ENCODE peak calls at places on chromosomes 13 and 19, in ten cellular contexts. T is brain microvascular endothelial cell; D is AG04450; F is breast epithelium; K is dorsolateral prefrontal cortex; A is body of pancreas; Y is AG04449; N is CD8-positive, alpha-beta T cell; V is IMR-90; G is AG10803. X is an unnamed sample.

GRCh38 chr13:98798849-98799645 is 46.6 kb upstream of the SLC15A1 start:
- DNase-seq in Y (peak; percentile 47), G (peak; percentile 94), A (no peak), T (no peak), V (peak; percentile 61), D (no peak), N (no peak), F (no peak), K (no peak), X (no peak)

GRCh38 chr13:27353166-27353583 is 71.2 kb upstream of the GTF3A start:
- DNase-seq in A (no peak), D (peak; percentile 29), T (peak; percentile 36), V (peak; percentile 88), N (no peak), Y (no peak), F (no peak), G (peak; percentile 18), K (no peak), X (peak; percentile 34)

GRCh38 chr13:72166102-72166660 is 299.2 kb upstream of the DACH1 start:
- DNase-seq in D (no peak), F (no peak), N (no peak), G (no peak), V (no peak), A (no peak), Y (no peak), T (no peak), K (no peak), X (peak; percentile 68)

GRCh38 chr13:98350746-98351330 is 173.8 kb upstream of the RNF113B start:
- DNase-seq in A (no peak), F (no peak), N (no peak), V (no peak), G (no peak), K (no peak), D (no peak), Y (no peak), T (no peak), X (peak; percentile 62)

GRCh38 chr19:23516266-23516665 is 121.0 kb upstream of the ZNF91 start:
- DNase-seq in Y (no peak), A (no peak), V (no peak), G (no peak), F (no peak), T (no peak), N (no peak), D (no peak), K (no peak), X (no peak)

GRCh38 chr13:23960566-23961156 is 63.4 kb upstream of the C1QTNF9B start:
- DNase-seq in A (peak; percentile 38), T (peak; percentile 46), Y (no peak), K (no peak), V (peak; percentile 60), G (peak; percentile 43), N (no peak), F (no peak), D (no peak), X (peak; percentile 71)

GRCh38 chr13:100630564-100630963 is 42.0 kb upstream of the GGACT start:
- DNase-seq in G (no peak), T (no peak), Y (no peak), F (no peak), D (no peak), N (no peak), V (no peak), K (no peak), A (no peak), X (no peak)

GRCh38 chr13:49098198-49098597 is 121.9 kb upstream of the MLNR start:
- DNase-seq in A (peak; percentile 64), V (peak; percentile 99), N (no peak), T (peak; percentile 97), G (peak; percentile 79), F (no peak), Y (peak; percentile 86), K (no peak), D (peak; percentile 83), X (peak; percentile 79)

GRCh38 chr19:54436561-54437229 is 12.3 kb upstream of the LENG8 start:
- DNase-seq in A (no peak), D (no peak), K (no peak), V (no peak), Y (no peak), G (no peak), F (no peak), N (no peak), T (no peak), X (no peak)

GRCh38 chr19:54435551-54436016 is 13.4 kb upstream of the LENG8 start:
- DNase-seq in T (no peak), G (no peak), D (no peak), F (no peak), Y (no peak), K (no peak), A (no peak), N (no peak), V (no peak), X (no peak)

GRCh38 chr19:54436031-54436523 is 12.9 kb upstream of the LENG8 start:
- DNase-seq in N (no peak), V (no peak), T (no peak), Y (no peak), K (peak; percentile 61), G (no peak), D (no peak), F (no peak), A (no peak), X (no peak)

GRCh38 chr19:54440641-54441040 is 8.4 kb upstream of the LENG8 start:
- DNase-seq in Y (no peak), F (no peak), D (no peak), V (no peak), A (peak; percentile 64), K (no peak), G (no peak), T (no peak), N (no peak), X (no peak)

DNA sequence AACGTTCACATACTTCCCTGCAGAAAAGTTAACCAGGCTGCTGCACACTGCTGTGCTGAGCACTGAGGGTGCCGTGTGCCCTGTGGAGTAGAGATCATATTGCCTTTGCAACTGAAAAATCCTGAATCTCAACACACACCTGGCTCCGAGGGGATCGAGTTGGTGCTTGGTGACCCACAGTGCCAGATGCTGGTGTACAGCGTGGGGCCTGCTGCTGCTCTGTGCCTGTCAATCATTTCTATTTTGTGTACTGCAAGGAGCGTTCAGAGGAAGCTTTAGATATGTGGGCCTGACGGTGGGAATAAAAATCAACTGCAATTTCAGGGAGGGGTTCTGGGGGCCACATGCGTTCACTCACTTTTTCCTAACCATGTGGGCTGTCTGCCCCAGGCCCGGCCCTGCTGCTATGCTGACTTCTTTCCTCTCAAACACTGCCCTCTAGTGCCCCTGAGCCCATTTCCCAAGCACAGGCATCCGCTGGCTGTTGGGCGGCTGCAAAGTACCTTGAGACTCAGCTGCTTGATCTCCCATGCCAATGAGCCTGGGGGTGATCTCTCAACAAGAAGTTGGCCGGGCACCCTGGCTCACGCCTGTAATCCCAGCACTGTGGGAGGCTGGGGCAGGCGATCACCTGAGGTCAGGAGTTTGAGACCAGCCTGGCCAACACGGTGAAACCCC is 9.7 kb upstream of the LENG8 start:
- DNase-seq in T (peak; percentile 52), A (peak; percentile 95), F (peak; percentile 84), K (peak; percentile 78), V (no peak), G (peak; percentile 31), D (no peak), N (no peak), Y (no peak), X (peak; percentile 69)
- TF ChIP-seq CTCF in T (peak; percentile 75), A (peak; percentile 43), F (peak; percentile 52), K (peak; percentile 64), V (peak; percentile 31), G (peak; percentile 46), D (peak; percentile 48), N (no peak), Y (peak; percentile 67), X (peak; percentile 60)

DNA sequence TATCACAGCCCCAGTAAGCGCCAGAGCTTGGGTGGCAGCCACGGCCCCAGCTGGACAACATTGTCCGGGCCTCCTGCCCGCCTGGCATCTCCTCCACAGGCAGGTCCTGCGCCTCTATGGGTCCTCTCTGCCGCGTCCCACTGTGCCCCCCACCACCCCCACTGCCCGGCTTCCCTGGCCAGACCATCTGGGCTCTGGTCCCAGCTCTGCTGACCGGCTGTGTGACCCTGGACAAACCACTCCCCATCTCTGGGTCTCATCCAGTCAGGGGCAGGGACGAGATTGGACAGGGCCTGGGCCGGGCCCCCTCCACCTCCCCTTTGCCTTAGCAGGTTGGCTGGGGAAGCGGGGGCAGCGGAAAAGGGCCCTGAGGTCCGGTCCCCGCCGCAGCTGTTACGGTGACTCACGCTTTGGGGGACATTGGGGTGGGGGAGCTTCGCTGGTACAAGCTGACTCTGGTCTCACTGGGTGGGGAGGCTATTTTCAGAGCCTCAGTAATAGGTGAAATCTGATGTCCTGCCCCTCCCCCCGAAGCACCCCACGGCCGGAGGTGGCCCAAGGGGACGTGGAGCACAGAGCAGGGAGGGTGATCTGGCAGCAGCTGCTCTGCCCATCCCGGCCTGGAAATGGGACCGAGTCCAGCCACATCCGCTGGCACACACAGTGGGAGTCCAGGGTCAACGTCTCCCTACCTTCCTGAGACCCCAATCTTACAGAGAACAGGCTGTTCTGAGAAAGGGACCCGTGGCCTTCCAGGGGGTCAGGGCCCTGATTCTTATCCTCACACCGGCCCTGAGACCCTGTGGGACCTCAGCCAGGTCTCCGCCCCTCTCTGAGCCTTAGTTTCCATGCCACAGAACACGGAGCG is 9.1 kb downstream of the NFIC start:
- DNase-seq in A (peak; percentile 93), G (peak; percentile 37), D (no peak), Y (no peak), F (peak; percentile 77), K (peak; percentile 88), T (no peak), V (peak; percentile 70), N (no peak), X (no peak)
- H3K4me3 ChIP-seq in A (no peak overlapping the region), G (peak overlapping the region; percentile 22), D (peak overlapping the region; percentile 32), Y (no peak overlapping the region), F (peak overlapping the region; percentile 53), K (peak overlapping the region; percentile 19), T (peak overlapping the region; percentile 5), V (no peak overlapping the region), N (no peak overlapping the region), X (no peak overlapping the region)

GRCh38 chr19:32291876-32292275 is 53.5 kb upstream of the ZNF507 start:
- DNase-seq in A (no peak), Y (no peak), F (no peak), D (no peak), T (no peak), K (no peak), N (no peak), G (no peak), V (no peak), X (no peak)

GRCh38 chr19:32289566-32290210 is 55.7 kb upstream of the ZNF507 start:
- DNase-seq in K (no peak), F (no peak), G (no peak), Y (no peak), A (no peak), T (no peak), V (no peak), N (no peak), D (no peak), X (no peak)

GRCh38 chr19:32287086-32287485 is 58.3 kb upstream of the ZNF507 start:
- DNase-seq in T (no peak), F (no peak), G (peak; percentile 3), N (no peak), A (no peak), V (no peak), K (no peak), Y (no peak), D (no peak), X (no peak)

DNA sequence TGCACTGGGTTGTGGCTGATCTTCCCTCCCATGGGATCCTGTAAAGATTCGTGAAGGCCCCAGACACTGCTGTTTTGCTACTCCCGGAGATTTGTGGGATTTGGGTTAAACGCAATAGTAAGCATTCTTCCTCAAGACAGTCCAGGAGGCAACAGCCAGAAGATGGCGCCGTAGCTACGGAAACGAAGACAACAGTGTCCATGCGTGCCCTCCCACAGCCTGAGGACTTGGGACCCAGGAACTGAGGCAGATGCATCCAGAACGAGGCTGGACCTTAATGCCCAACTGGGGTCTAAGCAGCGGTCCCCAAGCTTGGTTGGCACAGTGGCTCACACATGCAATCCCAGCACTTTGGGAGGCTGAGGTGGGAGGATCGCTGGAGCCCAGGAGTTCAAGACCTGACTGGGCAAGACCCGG is 57.6 kb upstream of the ZNF507 start:
- DNase-seq in N (no peak), F (no peak), Y (no peak), G (peak; percentile 80), D (peak; percentile 10), V (peak; percentile 61), T (peak; percentile 68), A (peak; percentile 64), K (peak; percentile 52), X (peak; percentile 35)
- TF ChIP-seq CTCF in N (no peak), F (peak; percentile 23), Y (peak; percentile 69), G (peak; percentile 68), D (peak; percentile 61), V (peak; percentile 62), T (peak; percentile 71), A (peak; percentile 11), K (peak; percentile 32), X (peak; percentile 42)

DNA sequence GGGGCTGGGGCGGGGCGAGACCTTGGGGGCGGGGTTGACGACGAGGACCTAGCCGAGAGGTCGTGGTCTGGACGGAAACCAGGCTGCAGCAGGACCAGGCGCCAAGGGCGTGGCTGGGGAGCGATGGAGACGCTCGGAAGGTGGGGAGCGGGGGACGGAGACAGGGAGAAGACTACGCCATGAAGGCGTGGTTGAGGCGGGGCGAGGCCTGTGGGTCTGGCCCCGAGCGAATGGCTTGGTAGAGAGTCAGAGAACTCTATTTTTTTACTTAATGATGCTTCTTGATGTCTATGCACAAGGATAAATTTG is 665 bp upstream of the FBXL12 start:
- DNase-seq in A (no peak), N (no peak), Y (no peak), V (no peak), D (no peak), F (no peak), T (no peak), G (no peak), K (no peak), X (no peak)
- H3K4me3 ChIP-seq in A (no peak overlapping the region), N (peak overlapping the region; percentile 53), Y (peak overlapping the region; percentile 61), V (peak overlapping the region; percentile 39), D (peak overlapping the region; percentile 58), F (peak overlapping the region; percentile 80), T (peak overlapping the region; percentile 46), G (peak overlapping the region; percentile 52), K (peak overlapping the region; percentile 82), X (peak overlapping the region; percentile 41)

X was measured in epithelial cell of esophagus.